ENCODE peak calls at places on chromosomes 16 and 17, in six cellular contexts. N, V, M, B, L and H are unnamed samples.

GRCh38 chr16:81616321-81617020 is 162.6 kb upstream of the PLCG2 start:
- DNase-seq in M (no peak), B (peak; percentile 54), V (no peak), N (peak; percentile 63), L (no peak), H (no peak)

GRCh38 chr17:41325611-41326010 is 10.1 kb upstream of the KRTAP17-1 start:
- DNase-seq in M (no peak), N (no peak), L (no peak), B (no peak), V (no peak), H (no peak)

GRCh38 chr17:67137026-67137370 is 92.6 kb downstream of the CACNG1 start:
- DNase-seq in M (no peak), L (no peak), V (no peak), N (peak; percentile 61), B (no peak), H (no peak)

GRCh38 chr16:79369796-79370195 is 230.7 kb downstream of the MAF start:
- DNase-seq in V (no peak), B (no peak), M (no peak), N (no peak), L (no peak), H (no peak)

GRCh38 chr17:30376621-30377452 is 1.9 kb upstream of the CPD start:
- DNase-seq in M (no peak), L (peak; percentile 88), B (peak; percentile 40), N (peak; percentile 87), V (peak; percentile 13), H (peak; percentile 30)

GRCh38 chr17:65230040-65230439 is 92.9 kb downstream of the RGS9 start:
- DNase-seq in B (no peak), V (peak; percentile 40), N (no peak), M (no peak), L (no peak), H (no peak)

GRCh38 chr17:78474631-78475146 is 96.2 kb downstream of the PGS1 start:
- DNase-seq in N (no peak), L (no peak), M (no peak), B (peak; percentile 99), V (no peak), H (no peak)

GRCh38 chr16:88747588-88748301 is 37.3 kb downstream of the PIEZO1 start:
- DNase-seq in V (peak; percentile 88), N (no peak), L (peak; percentile 66), M (peak; percentile 91), B (no peak), H (peak; percentile 69)

GRCh38 chr16:7268182-7268581 is 64.5 kb upstream of the RBFOX1 start:
- DNase-seq in N (no peak), V (peak; percentile 49), L (peak; percentile 44), M (peak; percentile 3), B (no peak), H (peak; percentile 54)

GRCh38 chr16:50102046-50102756 is 36.4 kb downstream of the HEATR3 start:
- DNase-seq in B (no peak), L (no peak), N (peak; percentile 86), V (no peak), M (no peak), H (no peak)

GRCh38 chr17:18960803-18961511 is 9.0 kb downstream of the SLC5A10 start:
- DNase-seq in N (peak; percentile 50), V (peak; percentile 78), L (peak; percentile 59), B (peak; percentile 44), M (peak; percentile 90), H (peak; percentile 88)

GRCh38 chr16:75066861-75067447 is 49.6 kb downstream of the LDHD start:
- DNase-seq in M (no peak), L (no peak), B (no peak), V (no peak), N (no peak), H (no peak)

DNA sequence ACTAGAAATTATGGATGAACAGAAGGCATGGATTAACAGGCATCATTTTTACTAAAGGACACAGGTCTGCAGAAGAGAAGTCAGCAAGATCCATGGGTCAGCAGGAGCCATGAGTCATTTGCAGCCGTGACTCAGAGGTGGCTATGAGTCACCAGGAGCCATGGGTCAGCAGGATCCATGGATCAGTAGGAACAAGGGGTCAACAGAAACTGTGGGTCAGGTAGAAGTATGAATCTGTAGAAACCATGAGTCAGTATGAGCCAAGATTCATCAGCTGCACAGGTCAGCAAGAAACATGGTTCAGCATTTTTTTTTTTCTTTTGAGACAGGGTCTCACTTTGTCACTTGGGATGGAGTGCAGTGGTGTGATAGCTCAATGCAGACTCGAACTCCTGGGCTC is 58.2 kb upstream of the HS3ST4 start:
- DNase-seq in N (no peak), M (no peak), L (peak; percentile 70), V (peak; percentile 50), B (no peak), H (no peak)
- TF ChIP-seq BHLHE40 in N (no peak), M (no peak), L (peak; percentile 33), V (peak; percentile 33), B (no peak), H (no peak)

GRCh38 chr16:30521476-30521872 is 4.9 kb downstream of the ZNF768 start:
- DNase-seq in V (no peak), M (no peak), N (no peak), L (no peak), B (no peak), H (no peak)

GRCh38 chr16:30519120-30520049 is 7.0 kb downstream of the ZNF768 start:
- DNase-seq in B (no peak), M (no peak), V (no peak), L (no peak), N (no peak), H (no peak)

GRCh38 chr16:30524575-30525571 is 1.5 kb downstream of the ZNF768 start:
- DNase-seq in N (no peak), B (no peak), M (no peak), V (no peak), L (no peak), H (no peak)

GRCh38 chr16:30523768-30524574 is 2.4 kb downstream of the ZNF768 start:
- DNase-seq in B (no peak), V (peak; percentile 52), N (no peak), M (no peak), L (no peak), H (no peak)

GRCh38 chr16:30521873-30522641 is 4.3 kb downstream of the ZNF768 start:
- DNase-seq in L (peak; percentile 82), B (no peak), M (peak; percentile 40), V (no peak), N (no peak), H (no peak)
- TF ChIP-seq BHLHE40 in L (no peak), B (no peak), M (no peak), V (no peak), N (no peak), H (no peak)

GRCh38 chr17:14434506-14434905 is 133.6 kb downstream of the HS3ST3B1 start:
- DNase-seq in B (peak; percentile 1), L (no peak), M (no peak), V (no peak), N (no peak), H (no peak)
- TF ChIP-seq BHLHE40 in B (no peak), L (no peak), M (no peak), V (no peak), N (no peak), H (no peak)

GRCh38 chr16:4241601-4242270 is at the start of gene SRL:
- DNase-seq in V (no peak), N (no peak), M (no peak), L (no peak), B (no peak), H (no peak)

GRCh38 chr16:4239682-4240175 is 2.2 kb downstream of the SRL start:
- DNase-seq in M (no peak), N (no peak), B (no peak), V (no peak), L (no peak), H (no peak)

GRCh38 chr16:4240624-4241023 is 1.3 kb downstream of the SRL start:
- DNase-seq in B (no peak), M (no peak), N (no peak), V (no peak), L (no peak), H (no peak)

GRCh38 chr16:4244254-4244812 is 2.5 kb upstream of the SRL start:
- DNase-seq in L (no peak), V (peak; percentile 56), B (no peak), N (peak; percentile 10), M (no peak), H (no peak)

GRCh38 chr16:4239020-4239419 is 2.9 kb downstream of the SRL start:
- DNase-seq in M (no peak), B (no peak), L (no peak), N (no peak), V (no peak), H (no peak)
- TF ChIP-seq BHLHE40 in M (no peak), B (no peak), L (no peak), N (no peak), V (no peak), H (no peak)

DNA sequence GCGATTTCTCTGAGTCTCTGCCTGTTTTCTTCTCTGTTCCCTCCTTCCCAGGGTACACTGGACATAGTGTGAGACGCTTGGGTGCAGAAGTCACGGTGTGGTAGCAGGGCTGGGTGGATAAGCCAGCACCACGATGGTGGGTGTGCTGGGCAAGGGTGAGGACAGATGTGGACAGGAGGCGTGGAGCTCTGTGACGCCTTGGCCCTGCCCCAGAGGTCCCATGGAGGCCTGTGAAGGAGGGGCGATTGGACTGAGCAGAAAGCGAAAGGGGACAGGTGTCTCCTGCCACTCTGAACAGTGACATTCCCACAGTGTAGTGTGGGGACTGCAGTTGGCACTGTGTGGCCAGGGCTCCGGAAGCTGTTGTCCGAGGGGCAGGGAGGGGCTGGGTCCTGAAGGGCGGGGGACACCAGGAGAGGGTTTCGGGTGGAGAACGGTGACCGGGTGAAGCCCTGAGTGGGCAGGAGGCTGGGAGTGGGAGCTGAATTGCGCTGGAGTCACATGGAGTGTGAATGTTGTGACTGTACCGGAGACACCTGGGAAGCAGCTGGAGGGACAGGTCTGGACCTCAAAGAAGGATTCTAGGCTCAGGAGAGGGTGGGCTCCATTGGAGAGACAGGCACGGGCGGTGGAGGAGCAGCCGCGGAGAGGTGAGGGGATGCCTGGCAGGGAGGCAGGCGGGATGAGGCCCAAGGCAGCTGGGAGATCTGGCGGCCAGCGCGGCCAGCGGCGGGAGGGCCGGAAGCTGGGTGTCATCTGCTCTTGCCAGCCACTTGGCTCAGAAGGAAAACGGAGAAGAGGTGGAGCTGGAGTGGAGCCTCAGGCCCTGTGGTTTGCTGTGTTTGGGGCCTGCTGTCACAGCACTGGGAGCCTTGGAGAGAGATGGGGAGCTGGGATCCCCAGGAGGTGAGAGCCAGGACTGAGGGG is 7.5 kb downstream of the TBC1D24 start:
- DNase-seq in B (no peak), V (no peak), M (no peak), L (no peak), N (peak; percentile 71), H (no peak)
- TF ChIP-seq BHLHE40 in B (no peak), V (no peak), M (no peak), L (no peak), N (no peak), H (no peak)

GRCh38 chr16:2195316-2196161 is 866 bp downstream of the CASKIN1 start:
- DNase-seq in M (no peak), V (no peak), B (no peak), N (no peak), L (no peak), H (no peak)
- TF ChIP-seq BHLHE40 in M (no peak), V (no peak), B (no peak), N (no peak), L (no peak), H (no peak)